ENCODE peak calls at places on chromosomes 2 and 18, in seven cellular contexts. J, L, X, S, O, P and Z are unnamed samples.

GRCh38 chr2:100814453-100814852 is 5.5 kb upstream of the NPAS2 start:
- DNase-seq in O (no peak), L (no peak), P (no peak), X (no peak), J (no peak), S (no peak), Z (no peak)

GRCh38 chr18:50879302-50880107 is 587 bp downstream of the ME2 start:
- DNase-seq in O (peak; percentile 41), P (no peak), L (no peak), X (no peak), S (no peak), J (peak; percentile 42), Z (no peak)

GRCh38 chr2:205868773-205869333 is 186.6 kb downstream of the NRP2 start:
- DNase-seq in X (peak; percentile 72), L (no peak), S (no peak), P (no peak), O (no peak), J (peak; percentile 72), Z (no peak)

GRCh38 chr2:124913873-124914272 is 888.8 kb downstream of the CNTNAP5 start:
- DNase-seq in X (no peak), S (no peak), L (no peak), P (no peak), O (no peak), J (no peak), Z (no peak)

GRCh38 chr2:80706951-80707350 is 402.4 kb upstream of the LRRTM1 start:
- DNase-seq in L (no peak), P (no peak), X (no peak), O (no peak), J (no peak), S (no peak), Z (no peak)

GRCh38 chr2:9769171-9770005 is 73.9 kb upstream of the TAF1B start:
- DNase-seq in O (no peak), S (no peak), L (no peak), J (peak; percentile 60), P (no peak), X (no peak), Z (no peak)

GRCh38 chr2:88170472-88170892 is 336 bp downstream of the THNSL2 start:
- DNase-seq in O (no peak), P (peak; percentile 27), S (no peak), L (no peak), X (no peak), J (no peak), Z (peak; percentile 67)

GRCh38 chr2:86790134-86790827 is 432 bp downstream of the CD8A start:
- DNase-seq in S (no peak), P (no peak), L (no peak), J (peak; percentile 8), O (peak; percentile 11), X (no peak), Z (no peak)

GRCh38 chr2:132670104-132670960 is at the start of gene LYPD1:
- DNase-seq in P (peak; percentile 15), O (no peak), L (peak; percentile 74), X (no peak), J (peak; percentile 12), S (no peak), Z (peak; percentile 59)

GRCh38 chr2:223841436-223842180 is 4.2 kb upstream of the AP1S3 start:
- DNase-seq in P (no peak), J (no peak), O (no peak), S (no peak), L (no peak), X (no peak), Z (no peak)

GRCh38 chr2:128608911-128609880 is 290.5 kb upstream of the HS6ST1 start:
- DNase-seq in O (no peak), X (no peak), P (no peak), J (no peak), S (no peak), L (peak; percentile 64), Z (peak; percentile 46)

GRCh38 chr18:8937695-8938094 is 164.8 kb upstream of the NDUFV2 start:
- DNase-seq in L (no peak), S (no peak), O (no peak), X (no peak), P (no peak), J (peak; percentile 36), Z (no peak)

GRCh38 chr18:58176915-58177717 is 133.1 kb downstream of the NEDD4L start:
- DNase-seq in L (no peak), P (no peak), S (no peak), X (peak; percentile 83), O (no peak), J (peak; percentile 81), Z (no peak)

GRCh38 chr2:102065675-102066252 is 74.0 kb downstream of the IL1R2 start:
- DNase-seq in P (no peak), O (no peak), J (peak; percentile 80), L (no peak), X (peak; percentile 68), S (no peak), Z (peak; percentile 75)

GRCh38 chr2:85053802-85054201 is 79.4 kb upstream of the TCF7L1 start:
- DNase-seq in J (peak; percentile 81), X (no peak), O (no peak), L (no peak), S (peak; percentile 39), P (no peak), Z (no peak)

GRCh38 chr2:42196403-42197267 is 27.5 kb downstream of the EML4 start:
- DNase-seq in L (no peak), X (no peak), J (peak; percentile 35), P (no peak), O (peak; percentile 66), S (peak; percentile 36), Z (no peak)

GRCh38 chr2:194815475-194815874 is 841.6 kb upstream of the SLC39A10 start:
- DNase-seq in X (no peak), J (no peak), S (no peak), L (no peak), P (no peak), O (no peak), Z (no peak)

GRCh38 chr2:6425037-6425436 is 440.7 kb downstream of the CMPK2 start:
- DNase-seq in L (no peak), P (no peak), X (no peak), O (no peak), S (no peak), J (no peak), Z (no peak)

GRCh38 chr2:48250943-48251342 is 279.0 kb upstream of the STON1 start:
- DNase-seq in O (no peak), L (no peak), P (no peak), X (peak; percentile 39), S (no peak), J (peak; percentile 65), Z (no peak)

GRCh38 chr2:20532634-20533437 is 86.0 kb downstream of the RHOB start:
- DNase-seq in X (no peak), S (peak; percentile 57), O (no peak), L (peak; percentile 61), P (peak; percentile 31), J (no peak), Z (no peak)

GRCh38 chr2:38613126-38613848 is 10.6 kb upstream of the HNRNPLL start:
- DNase-seq in L (no peak), S (no peak), J (no peak), O (no peak), P (no peak), X (no peak), Z (no peak)

GRCh38 chr2:222241054-222241453 is 57.7 kb downstream of the PAX3 start:
- DNase-seq in X (no peak), S (no peak), J (no peak), P (no peak), L (no peak), O (no peak), Z (no peak)

GRCh38 chr18:62452280-62452824 is 70.5 kb upstream of the ZCCHC2 start:
- DNase-seq in L (no peak), O (no peak), S (no peak), X (peak; percentile 31), J (peak; percentile 90), P (no peak), Z (no peak)

DNA sequence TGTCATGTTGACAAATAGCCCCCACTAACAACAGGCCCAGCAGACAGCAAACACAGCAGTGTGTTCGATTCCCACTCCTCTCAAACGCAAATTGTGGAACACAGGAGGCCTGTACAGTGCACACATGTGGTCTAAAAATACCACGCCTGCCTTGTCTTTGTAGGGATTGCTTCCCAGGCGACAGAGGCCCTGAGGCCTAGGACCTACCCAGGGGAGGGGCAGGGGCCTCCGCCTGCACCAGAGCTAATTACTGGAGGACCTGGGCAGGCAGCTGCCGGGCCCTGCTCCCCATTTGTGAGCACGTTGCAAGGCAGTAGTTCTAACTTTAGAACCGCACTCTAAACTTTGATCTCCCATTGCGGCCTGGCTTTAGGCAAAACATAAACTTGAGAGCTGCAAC is 316.0 kb downstream of the TXNL1 start:
- DNase-seq in J (no peak), L (no peak), S (no peak), O (no peak), P (peak; percentile 49), X (no peak), Z (no peak)
- H3K4me3 ChIP-seq in J (no peak overlapping the region), L (no peak overlapping the region), S (no peak overlapping the region), O (no peak overlapping the region), P (no peak overlapping the region), X (no peak overlapping the region), Z (no peak overlapping the region)

DNA sequence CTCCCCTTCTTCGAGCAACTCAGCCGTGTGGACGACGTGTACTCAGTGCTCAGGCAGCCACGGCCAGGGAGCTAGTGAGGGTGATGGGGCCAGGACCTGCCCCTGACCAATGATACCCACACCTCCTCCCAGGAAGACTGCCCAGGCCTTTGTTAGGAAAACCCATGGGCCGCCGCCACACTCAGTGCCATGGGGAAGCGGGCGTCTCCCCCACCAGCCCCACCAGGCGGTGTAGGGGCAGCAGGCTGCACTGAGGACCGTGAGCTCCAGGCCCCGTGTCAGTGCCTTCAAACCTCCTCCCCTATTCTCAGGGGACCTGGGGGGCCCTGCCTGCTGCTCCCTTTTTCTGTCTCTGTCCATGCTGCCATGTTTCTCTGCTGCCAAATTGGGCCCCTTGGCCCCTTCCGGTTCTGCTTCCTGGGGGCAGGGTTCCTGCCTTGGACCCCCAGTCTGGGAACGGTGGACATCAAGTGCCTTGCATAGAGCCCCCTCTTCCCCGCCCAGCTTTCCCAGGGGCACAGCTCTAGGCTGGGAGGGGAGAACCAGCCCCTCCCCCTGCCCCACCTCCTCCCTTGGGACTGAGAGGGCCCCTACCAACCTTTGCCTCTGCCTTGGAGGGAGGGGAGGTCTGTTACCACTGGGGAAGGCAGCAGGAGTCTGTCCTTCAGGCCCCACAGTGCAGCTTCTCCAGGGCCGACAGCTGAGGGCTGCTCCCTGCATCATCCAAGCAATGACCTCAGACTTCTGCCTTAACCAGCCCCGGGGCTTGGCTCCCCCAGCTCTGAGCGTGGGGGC is 4.9 kb downstream of the CTDSP1 start:
- DNase-seq in O (no peak), X (no peak), S (no peak), P (no peak), J (no peak), L (no peak), Z (peak; percentile 71)
- H3K4me3 ChIP-seq in O (no peak overlapping the region), X (no peak overlapping the region), S (no peak overlapping the region), P (no peak overlapping the region), J (no peak overlapping the region), L (no peak overlapping the region), Z (no peak overlapping the region)

GRCh38 chr2:60556998-60557955 is 3.8 kb upstream of the BCL11A start:
- DNase-seq in J (no peak), P (no peak), X (no peak), O (no peak), S (no peak), L (no peak), Z (no peak)
- H3K4me3 ChIP-seq in J (no peak overlapping the region), P (peak overlapping the region; percentile 12), X (peak overlapping the region; percentile 34), O (peak overlapping the region; percentile 52), S (peak overlapping the region; percentile 42), L (no peak overlapping the region), Z (peak overlapping the region; percentile 38)

DNA sequence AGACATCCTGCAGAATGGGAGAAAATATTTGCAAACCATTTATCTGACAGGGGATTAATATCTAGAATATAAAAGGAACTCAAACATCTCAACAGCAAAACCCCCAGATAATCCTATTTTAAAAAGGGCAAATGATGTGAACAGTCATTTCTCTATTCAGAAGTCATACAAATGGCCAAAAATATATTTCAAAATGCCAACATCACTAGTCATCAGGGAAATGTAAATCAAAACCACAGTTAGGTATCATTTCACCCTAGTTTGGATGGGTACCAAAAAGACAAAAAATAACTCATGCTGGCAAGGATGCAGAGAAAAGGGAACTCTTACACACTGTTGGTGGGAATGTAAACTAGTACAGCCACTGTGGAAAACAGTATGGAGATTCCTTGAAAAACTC is 70.0 kb downstream of the TBR1 start:
- DNase-seq in O (no peak), S (no peak), J (no peak), P (no peak), X (no peak), L (no peak), Z (no peak)
- H3K4me3 ChIP-seq in O (no peak overlapping the region), S (no peak overlapping the region), J (no peak overlapping the region), P (no peak overlapping the region), X (no peak overlapping the region), L (no peak overlapping the region), Z (no peak overlapping the region)